ENCODE peak calls at places on chromosomes 12 and 14, in nine cellular contexts. T is Peyer's patch, Y is brain microvascular endothelial cell, Q is left ventricle myocardium inferior, E is PC-3, F is substantia nigra, G is heart right ventricle, O is mesendoderm, C is fibroblast of lung. U is an unnamed sample.

GRCh38 chr14:24080142-24080530 is 8.8 kb downstream of the CPNE6 start:
- DNase-seq in T (no peak), E (no peak), Y (no peak), C (no peak), F (no peak), Q (no peak), O (no peak), G (no peak), U (no peak)

GRCh38 chr14:32129124-32129523 is 52.0 kb downstream of the ARHGAP5 start:
- DNase-seq in Q (no peak), G (no peak), T (no peak), C (peak; percentile 25), Y (no peak), F (no peak), E (peak; percentile 81), O (no peak), U (no peak)

GRCh38 chr14:75084513-75084912 is 15.1 kb downstream of the ZC2HC1C start:
- DNase-seq in F (no peak), O (no peak), T (no peak), E (peak; percentile 71), Q (no peak), C (no peak), G (no peak), Y (no peak), U (no peak)

GRCh38 chr14:105326891-105327694 is 12.5 kb downstream of the PACS2 start:
- DNase-seq in F (no peak), G (no peak), C (no peak), Q (no peak), E (no peak), Y (no peak), T (no peak), O (peak; percentile 44), U (no peak)

GRCh38 chr12:121970901-121971300 is 50.8 kb upstream of the BCL7A start:
- DNase-seq in E (no peak), O (no peak), Y (no peak), C (no peak), F (no peak), T (no peak), Q (peak; percentile 36), G (peak; percentile 25), U (no peak)

GRCh38 chr12:104656921-104657320 is 200.2 kb downstream of the CHST11 start:
- DNase-seq in C (peak; percentile 85), E (no peak), Y (no peak), F (no peak), Q (no peak), T (no peak), O (no peak), G (no peak), U (peak; percentile 36)

GRCh38 chr14:25389948-25390347 is 340.0 kb upstream of the STXBP6 start:
- DNase-seq in E (no peak), G (no peak), T (no peak), Q (no peak), F (no peak), Y (no peak), O (no peak), C (no peak), U (no peak)

GRCh38 chr12:72272731-72273498 is 745 bp downstream of the TRHDE start:
- DNase-seq in O (peak; percentile 29), F (no peak), Q (no peak), G (peak; percentile 18), T (peak; percentile 49), E (peak; percentile 21), C (peak; percentile 73), Y (no peak), U (no peak)

GRCh38 chr12:47080725-47081502 is 1.2 kb upstream of the AMIGO2 start:
- DNase-seq in T (peak; percentile 58), Y (peak; percentile 70), O (peak; percentile 66), Q (peak; percentile 65), G (peak; percentile 64), E (peak; percentile 75), C (peak; percentile 38), F (no peak), U (no peak)

GRCh38 chr12:79250186-79250585 is 385.6 kb downstream of the SYT1 start:
- DNase-seq in C (peak; percentile 80), T (no peak), Y (peak; percentile 40), E (peak; percentile 88), Q (no peak), F (no peak), G (no peak), O (no peak), U (peak; percentile 23)

GRCh38 chr12:88472775-88473174 is 107.5 kb downstream of the KITLG start:
- DNase-seq in Y (no peak), C (peak; percentile 37), Q (no peak), F (no peak), T (no peak), E (peak; percentile 61), O (no peak), G (no peak), U (no peak)

GRCh38 chr12:70648831-70649230 is 11.6 kb upstream of the PTPRB start:
- DNase-seq in T (no peak), G (no peak), Y (no peak), E (peak; percentile 53), F (no peak), C (peak; percentile 67), O (no peak), Q (no peak), U (no peak)

GRCh38 chr12:24212496-24212895 is 263.0 kb upstream of the SOX5 start:
- DNase-seq in T (no peak), F (no peak), G (no peak), Q (no peak), C (no peak), Y (no peak), O (no peak), E (no peak), U (no peak)

GRCh38 chr12:108371801-108372344 is 32.8 kb upstream of the CMKLR1 start:
- DNase-seq in Q (no peak), O (no peak), E (no peak), T (no peak), G (no peak), C (peak; percentile 36), F (no peak), Y (peak; percentile 42), U (no peak)

GRCh38 chr12:45621703-45622102 is 107.8 kb upstream of the ARID2 start:
- DNase-seq in O (no peak), F (no peak), G (no peak), E (no peak), T (no peak), C (no peak), Y (no peak), Q (no peak), U (no peak)

DNA sequence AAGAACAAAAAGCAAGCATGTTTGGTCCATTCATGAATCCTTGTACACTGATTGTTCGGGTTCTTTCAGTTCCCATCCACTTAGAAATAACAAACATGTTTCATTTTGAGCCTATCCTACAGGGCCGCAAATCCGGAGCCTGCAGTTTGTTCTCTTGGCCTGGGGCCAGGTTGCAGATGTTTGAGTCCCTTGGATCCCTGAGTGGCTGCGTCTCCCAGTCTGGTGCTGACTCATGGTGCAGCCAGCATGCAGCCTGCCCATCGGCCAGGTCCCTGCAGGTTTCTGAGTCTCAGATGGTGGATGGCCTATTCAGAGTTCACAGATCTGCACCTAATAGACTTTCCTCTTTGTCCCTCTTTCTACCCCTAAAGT is 1.9 kb upstream of the DYNC1H1 start:
- DNase-seq in T (peak; percentile 55), Y (peak; percentile 92), C (peak; percentile 92), F (no peak), G (peak; percentile 68), Q (peak; percentile 76), O (peak; percentile 59), E (peak; percentile 86), U (peak; percentile 74)
- H3K27ac ChIP-seq in T (peak overlapping the region; percentile 41), Y (peak overlapping the region; percentile 47), C (peak overlapping the region; percentile 41), F (no peak overlapping the region), G (peak overlapping the region; percentile 74), Q (peak overlapping the region; percentile 97), O (no peak overlapping the region), E (peak overlapping the region; percentile 58), U (peak overlapping the region; percentile 77)

GRCh38 chr14:69605761-69606160 is 5.6 kb upstream of the SUSD6 start:
- DNase-seq in E (no peak), O (no peak), G (no peak), F (no peak), Y (no peak), T (peak; percentile 71), Q (no peak), C (no peak), U (no peak)
- H3K27ac ChIP-seq in E (no peak overlapping the region), O (no peak overlapping the region), G (no peak overlapping the region), F (no peak overlapping the region), Y (no peak overlapping the region), T (peak overlapping the region; percentile 69), Q (no peak overlapping the region), C (no peak overlapping the region), U (no peak overlapping the region)

DNA sequence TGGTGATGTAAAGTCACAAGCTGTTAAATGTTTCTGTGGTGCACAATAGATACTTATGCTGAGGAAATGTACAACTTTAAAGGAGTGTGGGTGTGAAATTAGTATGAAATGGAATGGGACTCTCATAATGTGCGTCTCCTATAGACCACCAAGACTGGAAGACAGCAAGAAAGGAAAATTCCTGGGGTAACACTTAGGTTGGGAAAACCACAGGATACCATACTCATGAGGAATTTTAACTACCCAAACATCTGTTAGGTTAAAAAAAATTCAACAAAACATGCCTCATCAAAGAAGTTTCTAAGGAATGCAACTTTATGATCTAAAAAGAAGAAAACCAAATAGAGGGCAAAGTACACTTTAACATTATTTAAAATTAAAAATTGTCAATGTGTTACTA is 113.7 kb upstream of the MYF6 start:
- DNase-seq in G (no peak), T (no peak), E (peak; percentile 45), F (no peak), C (peak; percentile 71), Q (no peak), O (peak; percentile 4), Y (peak; percentile 70), U (peak; percentile 65)
- H3K27ac ChIP-seq in G (no peak overlapping the region), T (no peak overlapping the region), E (no peak overlapping the region), F (no peak overlapping the region), C (peak overlapping the region; percentile 81), Q (no peak overlapping the region), O (no peak overlapping the region), Y (peak overlapping the region; percentile 66), U (no peak overlapping the region)

DNA sequence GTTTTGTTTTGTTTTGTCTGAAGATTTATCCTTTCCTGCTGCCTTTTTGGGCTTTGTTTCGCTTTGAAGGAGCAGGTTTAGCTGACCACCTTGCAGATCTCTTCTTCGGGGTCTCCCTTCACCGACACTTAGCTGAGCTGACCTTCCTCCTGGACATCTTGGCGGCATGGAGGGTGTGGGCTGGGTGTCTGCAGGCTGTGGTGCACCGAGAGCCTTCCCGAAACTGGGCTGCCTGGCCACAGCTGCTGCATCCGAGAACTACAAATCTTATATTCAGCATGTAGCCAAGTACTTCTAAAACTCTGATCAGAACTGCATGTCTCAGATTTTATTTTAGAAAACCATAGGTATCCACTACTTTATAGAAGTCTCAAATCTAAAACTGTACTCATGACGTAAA is 84.9 kb downstream of the PPFIBP1 start:
- DNase-seq in T (no peak), C (no peak), E (no peak), Y (no peak), F (no peak), G (no peak), O (no peak), Q (no peak), U (no peak)
- H3K27ac ChIP-seq in T (peak overlapping the region; percentile 28), C (peak overlapping the region; percentile 54), E (no peak overlapping the region), Y (no peak overlapping the region), F (no peak overlapping the region), G (peak overlapping the region; percentile 24), O (no peak overlapping the region), Q (peak overlapping the region; percentile 16), U (no peak overlapping the region)

U was measured in AG04450.